ENCODE peak calls at places on chromosomes 7 and 10, in seven cellular contexts. G is lung, C is Caco-2, O is psoas muscle, L is ovary, U is body of pancreas, D is heart left ventricle. E is an unnamed sample. For H3K4me1, the result is how much of the 10 kb centered on the place peaks cover.

GRCh38 chr10:23522345-23522744 is 83.5 kb downstream of the OTUD1 start:
- DNase-seq in G (no peak), L (no peak), U (no peak), O (no peak), C (no peak), D (no peak), E (no peak)

GRCh38 chr10:78736926-78737618 is 331.7 kb upstream of the ZMIZ1 start:
- DNase-seq in L (no peak), G (no peak), D (no peak), O (no peak), C (no peak), U (no peak), E (no peak)

GRCh38 chr10:82813856-82814255 is 938.9 kb downstream of the NRG3 start:
- DNase-seq in U (peak), O (no peak), L (no peak), C (peak), D (no peak), G (no peak), E (no peak)

GRCh38 chr10:112307631-112308502 is 24.7 kb downstream of the TECTB start:
- DNase-seq in O (no peak), C (peak), U (peak), G (peak), D (no peak), L (no peak), E (no peak)

GRCh38 chr10:103709341-103709920 is 145.9 kb downstream of the SH3PXD2A start:
- DNase-seq in O (no peak), U (no peak), L (no peak), D (no peak), C (no peak), G (no peak), E (no peak)

GRCh38 chr10:73209705-73210104 is 37.4 kb downstream of the DNAJC9 start:
- DNase-seq in D (no peak), O (no peak), C (no peak), G (no peak), U (no peak), L (no peak), E (no peak)

GRCh38 chr10:8163824-8164223 is 109.3 kb downstream of the GATA3 start:
- DNase-seq in C (no peak), G (no peak), O (no peak), U (no peak), L (no peak), D (no peak), E (no peak)

GRCh38 chr7:88337556-88337955 is 30.9 kb upstream of the STEAP4 start:
- DNase-seq in D (no peak), C (no peak), O (no peak), L (no peak), U (no peak), G (no peak), E (no peak)

GRCh38 chr7:130493275-130493868 is 1.5 kb downstream of the MEST start:
- DNase-seq in O (no peak), L (peak), D (no peak), U (no peak), G (no peak), C (no peak), E (no peak)

GRCh38 chr7:140722254-140722653 is 25.7 kb downstream of the NDUFB2 start:
- DNase-seq in O (no peak), C (no peak), L (no peak), D (no peak), U (no peak), G (no peak), E (no peak)

DNA sequence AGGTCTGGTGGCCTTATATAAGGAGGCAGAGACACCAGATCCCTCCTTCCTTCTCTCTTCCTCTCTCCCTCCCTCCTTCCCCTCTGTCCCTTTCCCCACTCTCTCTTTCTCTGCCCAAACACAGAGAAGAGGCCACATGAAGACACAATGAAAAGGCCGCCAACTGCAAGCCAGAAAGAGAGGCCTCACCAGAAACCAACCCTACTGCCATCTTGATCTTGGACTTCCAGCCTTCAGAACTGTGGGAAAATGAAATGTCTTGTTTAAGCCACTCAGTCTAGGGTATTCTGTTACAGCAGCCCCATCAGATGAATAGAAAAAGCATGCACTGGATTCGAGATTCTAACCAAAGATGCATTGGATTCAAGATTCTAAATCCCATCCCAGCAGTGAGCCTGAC is 168.1 kb downstream of the FAM107B start:
- DNase-seq in G (no peak), U (no peak), O (no peak), D (no peak), C (no peak), L (no peak), E (no peak)
- H3K4me3 ChIP-seq in G (no peak), U (no peak), O (no peak), D (no peak), C (no peak), L (no peak), E (no peak)

GRCh38 chr7:110698576-110698975 is 392.4 kb upstream of the LRRN3 start:
- DNase-seq in O (no peak), L (no peak), G (no peak), D (no peak), C (no peak), U (no peak), E (no peak)
- H3K4me1 ChIP-seq in O (under half), L (under half), G (under half), D (under half), C (under half), U (under half), E (under half)

DNA sequence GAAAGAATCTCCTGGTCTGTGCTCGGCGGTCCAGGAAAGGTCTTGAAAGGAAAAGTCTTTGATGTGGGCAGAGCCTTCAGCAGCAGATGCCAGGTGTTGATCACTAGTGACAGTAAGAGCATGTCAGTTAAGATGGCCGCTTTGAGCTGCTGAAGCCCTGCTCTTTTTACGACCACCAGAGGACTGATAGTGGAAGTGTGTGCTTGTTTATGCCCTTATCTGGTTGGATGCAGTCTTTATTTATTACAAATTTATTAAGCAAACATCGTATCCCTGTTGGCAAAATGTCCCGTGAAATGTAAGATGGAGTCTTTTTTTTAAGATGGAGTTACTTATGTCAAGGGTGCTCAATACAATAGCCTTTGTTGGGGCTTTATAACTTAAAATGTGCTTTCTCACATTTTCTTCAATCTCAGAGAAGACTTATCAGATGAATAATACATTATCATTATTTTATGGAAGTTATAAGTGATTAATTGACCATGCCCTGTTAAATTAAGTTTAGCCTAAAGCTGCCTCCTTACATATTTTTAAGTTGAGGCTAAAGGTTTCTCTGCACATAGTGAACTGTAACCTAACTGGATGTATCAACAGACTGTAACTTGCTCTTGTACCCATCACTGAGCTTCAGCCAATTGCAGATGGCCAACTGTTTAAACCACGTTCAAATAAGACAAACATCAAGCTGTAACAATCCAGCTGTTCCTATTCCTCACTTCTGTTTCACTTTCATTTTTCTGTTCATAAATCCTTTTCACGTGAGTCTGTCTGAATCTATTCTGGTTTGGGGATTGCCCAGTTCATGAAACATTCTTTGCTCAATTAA is 97.4 kb upstream of the PIK3CG start:
- DNase-seq in U (no peak), L (no peak), D (no peak), C (no peak), G (no peak), O (no peak), E (no peak)
- H3K4me3 ChIP-seq in U (no peak), L (no peak), D (no peak), C (no peak), G (no peak), O (no peak), E (no peak)

GRCh38 chr7:30320392-30320791 is 36.0 kb downstream of the ZNRF2 start:
- DNase-seq in O (no peak), L (no peak), U (no peak), C (no peak), G (no peak), D (no peak), E (no peak)
- H3K4me1 ChIP-seq in O (under half), L (under half), U (under half), C (under half), G (under half), D (half or more), E (under half)

E was measured in heart right ventricle.